ENCODE peak calls at places on chromosomes 6 and 20, in seven cellular contexts. Y, C, R, Z, M, T and K are unnamed samples.
A peak's percentile ranks its signal among the peaks of the same experiment; 100 is the strongest.

GRCh38 chr6:100633096-100633766 is 168.5 kb upstream of the SIM1 start:
- DNase-seq in Y (peak; percentile 7), C (no peak), R (no peak), Z (no peak), M (no peak), T (peak; percentile 16), K (no peak)

GRCh38 chr6:44629636-44630035 is 242.1 kb downstream of the CDC5L start:
- DNase-seq in Y (no peak), C (no peak), R (no peak), Z (no peak), M (no peak), T (no peak), K (no peak)

GRCh38 chr6:35202066-35202546 is 11.7 kb upstream of the SCUBE3 start:
- DNase-seq in Y (no peak), C (no peak), R (no peak), Z (peak; percentile 25), M (no peak), T (no peak), K (no peak)

GRCh38 chr6:25334793-25335192 is 55.6 kb downstream of the CARMIL1 start:
- DNase-seq in Y (no peak), C (no peak), R (peak; percentile 41), Z (no peak), M (no peak), T (no peak), K (no peak)

GRCh38 chr20:8829232-8829631 is 239.7 kb upstream of the PLCB4 start:
- DNase-seq in Y (no peak), C (no peak), R (no peak), Z (no peak), M (no peak), T (peak; percentile 21), K (no peak)

GRCh38 chr20:56924976-56925695 is 296.0 kb downstream of the TFAP2C start:
- DNase-seq in Y (no peak), C (no peak), R (no peak), Z (no peak), M (peak; percentile 54), T (peak; percentile 11), K (peak; percentile 17)

GRCh38 chr6:151452750-151453427 is 963 bp upstream of the RMND1 start:
- DNase-seq in Y (no peak), C (peak; percentile 56), R (no peak), Z (peak; percentile 44), M (no peak), T (no peak), K (no peak)

GRCh38 chr6:45710304-45710821 is 305.3 kb downstream of the CLIC5 start:
- DNase-seq in Y (no peak), C (no peak), R (peak; percentile 61), Z (no peak), M (no peak), T (no peak), K (peak; percentile 48)

GRCh38 chr6:106745824-106746610 is 116.6 kb downstream of the QRSL1 start:
- DNase-seq in Y (peak; percentile 66), C (no peak), R (no peak), Z (no peak), M (no peak), T (peak; percentile 21), K (no peak)

GRCh38 chr20:33251496-33251895 is 15.7 kb downstream of the BPIFA1 start:
- DNase-seq in Y (peak; percentile 45), C (no peak), R (no peak), Z (no peak), M (no peak), T (no peak), K (no peak)

GRCh38 chr6:33781105-33781975 is 7.6 kb downstream of the LEMD2 start:
- DNase-seq in Y (no peak), C (no peak), R (no peak), Z (no peak), M (no peak), T (peak; percentile 69), K (no peak)

GRCh38 chr6:167676666-167677421 is 149.9 kb upstream of the AFDN start:
- DNase-seq in Y (no peak), C (no peak), R (no peak), Z (peak; percentile 75), M (no peak), T (no peak), K (no peak)